ENCODE peak calls at places on chromosomes 7 and 10, in nine cellular contexts. T, D, K, Y, X, Q, L, W and O are unnamed samples.

GRCh38 chr10:59995862-59996261 is 89.5 kb upstream of the CCDC6 start:
- DNase-seq in T (no peak), D (no peak), K (no peak), Y (peak), X (no peak), Q (peak), L (no peak), W (no peak), O (no peak)

GRCh38 chr10:75851946-75852345 is 420.5 kb downstream of the LRMDA start:
- DNase-seq in T (no peak), D (no peak), K (no peak), Y (no peak), X (no peak), Q (no peak), L (no peak), W (no peak), O (no peak)

GRCh38 chr10:110225441-110225755 is 18.0 kb downstream of the MXI1 start:
- DNase-seq in T (no peak), D (no peak), K (no peak), Y (no peak), X (no peak), Q (no peak), L (no peak), W (no peak), O (no peak)

GRCh38 chr7:122217125-122217524 is 73.1 kb upstream of the AASS start:
- DNase-seq in T (no peak), D (no peak), K (no peak), Y (peak), X (no peak), Q (no peak), L (no peak), W (no peak), O (no peak)

GRCh38 chr7:50780436-50780835 is 2.3 kb downstream of the GRB10 start:
- DNase-seq in T (no peak), D (no peak), K (no peak), Y (no peak), X (no peak), Q (no peak), L (no peak), W (no peak), O (no peak)

GRCh38 chr7:90739731-90740130 is 143.6 kb downstream of the CDK14 start:
- DNase-seq in T (no peak), D (no peak), K (no peak), Y (no peak), X (no peak), Q (no peak), L (no peak), W (no peak), O (no peak)

GRCh38 chr10:128895473-128895872 is 571.6 kb upstream of the MGMT start:
- DNase-seq in T (no peak), D (no peak), K (no peak), Y (peak), X (no peak), Q (no peak), L (no peak), W (no peak), O (no peak)

GRCh38 chr10:59175538-59176240 is 754 bp upstream of the PHYHIPL start:
- DNase-seq in T (peak), D (peak), K (no peak), Y (no peak), X (peak), Q (peak), L (no peak), W (no peak), O (no peak)

GRCh38 chr10:132001238-132001977 is 19.7 kb upstream of the BNIP3 start:
- DNase-seq in T (no peak), D (no peak), K (no peak), Y (peak), X (no peak), Q (peak), L (no peak), W (no peak), O (no peak)

GRCh38 chr7:29375641-29376562 is 181.3 kb downstream of the CHN2 start:
- DNase-seq in T (no peak), D (no peak), K (no peak), Y (peak), X (no peak), Q (no peak), L (no peak), W (no peak), O (no peak)

GRCh38 chr7:55476071-55476803 is 96.1 kb downstream of the VOPP1 start:
- DNase-seq in T (no peak), D (no peak), K (no peak), Y (no peak), X (peak), Q (peak), L (no peak), W (no peak), O (no peak)

GRCh38 chr7:44104880-44105771 is 981 bp downstream of the AEBP1 start:
- DNase-seq in T (no peak), D (peak), K (no peak), Y (peak), X (peak), Q (no peak), L (no peak), W (peak), O (no peak)

GRCh38 chr10:97427571-97428179 is 1.7 kb downstream of the PGAM1 start:
- DNase-seq in T (no peak), D (no peak), K (no peak), Y (peak), X (peak), Q (no peak), L (no peak), W (no peak), O (no peak)

GRCh38 chr7:144474800-144475521 is 71.5 kb upstream of the NOBOX start:
- DNase-seq in T (peak), D (no peak), K (no peak), Y (no peak), X (no peak), Q (no peak), L (no peak), W (no peak), O (no peak)

GRCh38 chr7:40306596-40306995 is 171.8 kb downstream of the SUGCT start:
- DNase-seq in T (no peak), D (no peak), K (no peak), Y (peak), X (peak), Q (no peak), L (no peak), W (no peak), O (no peak)

GRCh38 chr7:101442426-101443070 is 79.9 kb downstream of the COL26A1 start:
- DNase-seq in T (no peak), D (no peak), K (no peak), Y (no peak), X (no peak), Q (no peak), L (no peak), W (no peak), O (no peak)

GRCh38 chr7:148395990-148396716 is 194.4 kb upstream of the C7orf33 start:
- DNase-seq in T (no peak), D (no peak), K (no peak), Y (no peak), X (no peak), Q (no peak), L (no peak), W (no peak), O (no peak)

GRCh38 chr7:127619681-127620405 is 1.9 kb upstream of the PAX4 start:
- DNase-seq in T (no peak), D (no peak), K (no peak), Y (no peak), X (peak), Q (no peak), L (no peak), W (no peak), O (no peak)

GRCh38 chr7:111199643-111200042 is 108.7 kb downstream of the LRRN3 start:
- DNase-seq in T (no peak), D (no peak), K (no peak), Y (no peak), X (no peak), Q (no peak), L (no peak), W (no peak), O (no peak)

GRCh38 chr7:156368053-156368452 is 272.5 kb upstream of the RNF32 start:
- DNase-seq in T (no peak), D (no peak), K (no peak), Y (no peak), X (no peak), Q (no peak), L (no peak), W (no peak), O (no peak)

GRCh38 chr7:30163231-30163894 is 28.6 kb downstream of the MTURN start:
- DNase-seq in T (peak), D (no peak), K (no peak), Y (peak), X (no peak), Q (peak), L (peak), W (no peak), O (no peak)

GRCh38 chr7:25945181-25945580 is 206.8 kb upstream of the NFE2L3 start:
- DNase-seq in T (no peak), D (no peak), K (no peak), Y (no peak), X (no peak), Q (no peak), L (no peak), W (no peak), O (no peak)

GRCh38 chr10:126398924-126399323 is 10.6 kb upstream of the ADAM12 start:
- DNase-seq in T (no peak), D (no peak), K (no peak), Y (no peak), X (no peak), Q (no peak), L (no peak), W (no peak), O (no peak)

GRCh38 chr10:53122265-53122664 is 349.7 kb upstream of the MBL2 start:
- DNase-seq in T (no peak), D (no peak), K (no peak), Y (peak), X (no peak), Q (no peak), L (no peak), W (no peak), O (no peak)

GRCh38 chr10:114515515-114515914 is 111.2 kb upstream of the AFAP1L2 start:
- DNase-seq in T (no peak), D (no peak), K (no peak), Y (no peak), X (no peak), Q (no peak), L (no peak), W (no peak), O (no peak)

GRCh38 chr10:69958232-69958902 is 94.3 kb upstream of the MACROH2A2 start:
- DNase-seq in T (peak), D (no peak), K (no peak), Y (peak), X (peak), Q (peak), L (no peak), W (no peak), O (no peak)

GRCh38 chr10:101319241-101319915 is 34.6 kb upstream of the BTRC start:
- DNase-seq in T (no peak), D (peak), K (no peak), Y (peak), X (no peak), Q (no peak), L (no peak), W (no peak), O (no peak)

GRCh38 chr10:66799474-66799873 is 126.4 kb upstream of the LRRTM3 start:
- DNase-seq in T (no peak), D (no peak), K (no peak), Y (no peak), X (no peak), Q (no peak), L (no peak), W (no peak), O (no peak)

GRCh38 chr7:32479574-32480200 is 10.5 kb downstream of the LSM5 start:
- DNase-seq in T (peak), D (no peak), K (no peak), Y (peak), X (peak), Q (peak), L (no peak), W (no peak), O (no peak)